ENCODE peak calls at places on chromosome 17, in nine cellular contexts. T is kidney; N is HAP-1; K is CD8-positive, alpha-beta T cell; X is right lobe of liver; V is hepatocyte; U is upper lobe of left lung; Z is OCI-LY7; O is HCT116. D is an unnamed sample. For H3K4me1 and H3K9me3, the result is how much of the 10 kb centered on the place peaks cover.

GRCh38 chr17:58081641-58082340 is 1.4 kb upstream of the DYNLL2 start:
- DNase-seq in N (peak), V (no peak), U (no peak), T (no peak), Z (no peak), O (no peak), X (no peak), K (no peak), D (no peak)

GRCh38 chr17:73091770-73092517 is 544 bp downstream of the SLC39A11 start:
- DNase-seq in V (peak), O (no peak), N (peak), K (no peak), Z (peak), U (no peak), X (peak), T (no peak), D (peak)

GRCh38 chr17:82059272-82060000 is 6.2 kb downstream of the DUS1L start:
- DNase-seq in K (no peak), V (no peak), X (no peak), Z (no peak), T (peak), O (no peak), N (no peak), U (peak), D (peak)

GRCh38 chr17:2798679-2799078 is 2.4 kb downstream of the RAP1GAP2 start:
- DNase-seq in K (no peak), Z (no peak), X (no peak), T (no peak), O (no peak), V (no peak), U (no peak), N (no peak), D (no peak)

GRCh38 chr17:55248077-55248476 is 16.7 kb upstream of the HLF start:
- DNase-seq in U (no peak), T (no peak), V (no peak), X (no peak), K (no peak), N (no peak), Z (no peak), O (no peak), D (no peak)

GRCh38 chr17:68821860-68822693 is 133.1 kb downstream of the ABCA8 start:
- DNase-seq in O (peak), Z (no peak), K (no peak), N (no peak), T (no peak), V (peak), X (no peak), U (no peak), D (no peak)

GRCh38 chr17:37384560-37385160 is 8.9 kb downstream of the C17orf78 start:
- DNase-seq in V (no peak), U (no peak), K (no peak), Z (no peak), T (no peak), N (no peak), X (no peak), O (no peak), D (no peak)

GRCh38 chr17:82217530-82218204 is 5.0 kb upstream of the CCDC57 start:
- DNase-seq in O (no peak), U (peak), Z (no peak), X (peak), K (no peak), N (no peak), V (peak), T (peak), D (peak)

GRCh38 chr17:4944163-4944553 is 4.1 kb downstream of the RNF167 start:
- DNase-seq in U (no peak), Z (peak), V (no peak), X (no peak), O (no peak), T (no peak), N (no peak), K (peak), D (peak)

GRCh38 chr17:74464730-74465377 is 1.6 kb upstream of the CD300A start:
- DNase-seq in K (no peak), U (no peak), O (no peak), T (no peak), Z (no peak), N (no peak), V (no peak), X (no peak), D (no peak)

GRCh38 chr17:12107905-12108304 is 87.2 kb downstream of the MAP2K4 start:
- DNase-seq in X (no peak), N (no peak), T (no peak), O (no peak), K (no peak), Z (no peak), U (no peak), V (no peak), D (no peak)

GRCh38 chr17:75440738-75441448 is 15.5 kb upstream of the TMEM94 start:
- DNase-seq in U (no peak), K (no peak), Z (no peak), V (no peak), T (no peak), X (no peak), N (no peak), O (no peak), D (no peak)

GRCh38 chr17:49898547-49899490 is 51.0 kb upstream of the TAC4 start:
- DNase-seq in U (no peak), T (no peak), N (no peak), V (peak), Z (peak), K (no peak), O (peak), X (no peak), D (no peak)

GRCh38 chr17:50640701-50641338 is 6.1 kb downstream of the ABCC3 start:
- DNase-seq in K (no peak), X (peak), U (no peak), V (no peak), N (no peak), O (no peak), T (peak), Z (no peak), D (peak)

GRCh38 chr17:79630821-79631639 is 20.2 kb upstream of the RBFOX3 start:
- DNase-seq in T (no peak), Z (no peak), V (no peak), K (peak), O (no peak), N (peak), U (no peak), X (peak), D (no peak)

GRCh38 chr17:69325518-69326301 is 1.2 kb downstream of the ABCA5 start:
- DNase-seq in Z (no peak), K (no peak), X (peak), U (no peak), O (no peak), N (no peak), V (peak), T (no peak), D (no peak)

DNA sequence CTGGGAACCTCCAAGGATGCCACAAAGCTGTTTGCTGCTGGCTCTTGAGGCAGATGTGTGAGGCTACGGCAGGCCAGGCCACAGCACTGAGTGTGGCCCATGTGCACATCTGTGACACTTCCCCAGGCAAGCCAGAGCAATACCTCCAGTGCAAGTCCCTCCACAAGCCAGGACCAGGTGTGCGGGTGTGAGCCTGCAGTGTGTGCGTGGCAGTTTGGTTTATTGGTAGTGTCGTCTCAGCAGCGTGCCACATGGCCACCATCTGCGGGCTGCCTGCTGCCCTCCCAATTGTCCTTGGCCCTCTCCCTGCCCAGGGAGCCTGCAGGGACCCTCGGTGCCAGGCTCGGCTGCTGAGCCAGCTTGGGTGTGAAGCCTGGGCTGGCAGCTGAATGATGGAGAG is 9.9 kb upstream of the SREBF1 start:
- DNase-seq in T (no peak), O (no peak), K (no peak), V (no peak), X (no peak), N (no peak), U (peak), Z (no peak), D (peak)
- H3K4me1 ChIP-seq in T (under half), O (half or more), K (half or more), V (under half), X (under half), N (under half), U (under half), Z (under half), D (under half)

DNA sequence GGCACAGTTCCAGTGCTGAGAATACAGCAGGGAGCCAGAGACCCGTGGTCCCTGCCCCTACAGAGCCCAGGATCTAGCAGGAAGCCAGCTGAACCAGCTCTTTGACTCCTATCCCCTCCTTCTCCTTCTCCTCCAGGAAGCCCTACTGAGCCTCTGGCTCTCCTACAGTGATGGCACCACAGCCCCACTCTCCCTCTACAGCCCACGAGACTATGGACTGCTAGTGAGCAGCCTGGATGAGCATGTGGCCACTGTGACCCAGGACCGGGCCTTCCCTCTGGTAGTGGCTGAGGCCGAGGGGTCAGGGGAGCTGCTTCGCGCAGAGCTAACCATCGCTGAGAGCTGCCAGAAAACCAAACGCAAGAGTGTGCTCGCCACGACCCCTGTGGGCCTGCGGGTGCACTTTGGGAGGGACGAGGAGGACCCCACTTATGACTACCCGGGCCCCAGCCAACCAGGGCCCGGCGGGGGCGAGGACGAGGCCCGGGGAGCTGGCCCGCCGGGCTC is 57.7 kb downstream of the TMEM132E start:
- DNase-seq in U (no peak), Z (no peak), O (no peak), T (no peak), X (no peak), V (no peak), K (no peak), N (no peak), D (no peak)
- H3K4me3 ChIP-seq in U (no peak), Z (no peak), O (no peak), T (no peak), X (no peak), V (no peak), K (peak), N (no peak), D (no peak)

GRCh38 chr17:29036584-29036983 is 6.4 kb upstream of the PIPOX start:
- DNase-seq in T (no peak), K (no peak), U (no peak), O (no peak), X (no peak), N (no peak), V (no peak), Z (no peak), D (no peak)
- H3K9me3 ChIP-seq in T (under half), K (under half), U (under half), O (under half), X (under half), N (under half), V (under half), Z (under half), D (under half)

DNA sequence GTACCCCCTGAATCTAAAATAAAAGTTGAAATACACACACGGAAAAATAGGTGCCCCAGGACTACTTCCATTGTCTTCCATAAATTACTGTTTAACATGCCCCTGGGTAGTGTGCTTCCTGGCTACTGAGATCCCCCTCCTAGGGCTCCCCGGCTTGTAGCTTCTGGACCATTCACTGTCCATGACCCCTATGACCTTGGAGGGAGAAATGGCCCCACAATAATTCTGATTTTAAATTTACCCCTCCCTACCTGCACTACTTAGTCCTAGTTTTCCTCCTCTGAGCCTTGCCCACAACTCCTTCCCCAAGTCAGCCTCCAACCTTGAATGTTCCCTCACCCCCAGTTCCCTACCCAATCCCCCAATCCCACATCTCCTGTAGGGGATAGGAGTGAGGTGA is 9.6 kb upstream of the MSL1 start:
- DNase-seq in N (no peak), V (no peak), O (no peak), T (peak), K (no peak), Z (no peak), X (no peak), U (no peak), D (no peak)
- H3K4me1 ChIP-seq in N (under half), V (half or more), O (half or more), T (half or more), K (half or more), Z (half or more), X (under half), U (half or more), D (under half)